ENCODE peak calls at places on chromosomes 6 and 20, in six cellular contexts. D is H1, F is H9, E is trophoblast cell, T is mesenchymal stem cell, S is IMR-90. V is an unnamed sample.
A peak's percentile ranks its signal among the peaks of the same experiment; 100 is the strongest.

GRCh38 chr6:133512410-133513016 is 271.4 kb downstream of the EYA4 start:
- DNase-seq in D (peak; percentile 68), F (peak; percentile 39), E (peak; percentile 69), T (peak; percentile 65), S (peak; percentile 67), V (peak; percentile 64)

GRCh38 chr20:38171301-38172010 is 6.4 kb upstream of the TGM2 start:
- DNase-seq in D (no peak), F (no peak), E (no peak), T (peak; percentile 94), S (peak; percentile 59), V (no peak)

GRCh38 chr20:4173142-4173541 is 157.8 kb upstream of the RNF24 start:
- DNase-seq in D (no peak), F (no peak), E (no peak), T (no peak), S (no peak), V (no peak)

GRCh38 chr6:82910818-82911217 is 154.8 kb downstream of the UBE3D start:
- DNase-seq in D (no peak), F (no peak), E (no peak), T (no peak), S (no peak), V (no peak)

GRCh38 chr6:44265003-44265842 is at the start of gene NFKBIE:
- DNase-seq in D (peak; percentile 99), F (peak; percentile 94), E (peak; percentile 97), T (peak; percentile 96), S (peak; percentile 94), V (peak; percentile 86)

GRCh38 chr20:30376767-30377658 is 880.5 kb upstream of the DEFB115 start:
- DNase-seq in D (peak; percentile 70), F (peak; percentile 40), E (peak; percentile 86), T (peak; percentile 76), S (peak; percentile 79), V (peak; percentile 31)

GRCh38 chr6:165985926-165986646 is 181.6 kb downstream of the TBXT start:
- DNase-seq in D (peak; percentile 61), F (no peak), E (no peak), T (no peak), S (no peak), V (no peak)

GRCh38 chr6:10837692-10837996 is 695 bp downstream of the MAK start:
- DNase-seq in D (no peak), F (no peak), E (no peak), T (peak; percentile 35), S (no peak), V (no peak)

GRCh38 chr6:125701354-125701668 is 48.1 kb upstream of the HEY2 start:
- DNase-seq in D (no peak), F (no peak), E (no peak), T (no peak), S (no peak), V (no peak)
- H3K14ac ChIP-seq in D (no peak overlapping the region), F (no peak overlapping the region), E (no peak overlapping the region), T (no peak overlapping the region), S (no peak overlapping the region), V (no peak overlapping the region)

GRCh38 chr6:101395345-101395744 is 1.8 kb downstream of the GRIK2 start:
- DNase-seq in D (no peak), F (no peak), E (no peak), T (no peak), S (no peak), V (no peak)
- H3K27me3 ChIP-seq in D (peaks cover 24% of the 10 kb centered on the region), F (peaks cover 10% of the 10 kb centered on the region), E (peaks cover 33% of the 10 kb centered on the region), T (peaks cover 62% of the 10 kb centered on the region), S (peaks cover 1% of the 10 kb centered on the region), V (peaks cover 37% of the 10 kb centered on the region)

GRCh38 chr6:1613631-1614447 is 4.1 kb downstream of the FOXC1 start:
- DNase-seq in D (peak; percentile 81), F (peak; percentile 78), E (peak; percentile 16), T (no peak), S (peak; percentile 47), V (no peak)
- H3K18ac ChIP-seq in D (no peak overlapping the region), F (no peak overlapping the region), E (no peak overlapping the region), T (no peak overlapping the region), S (peak overlapping the region; percentile 8), V (peak overlapping the region; percentile 90)

GRCh38 chr6:125110056-125110455 is 43.5 kb upstream of the TPD52L1 start:
- DNase-seq in D (no peak), F (no peak), E (no peak), T (no peak), S (no peak), V (no peak)
- H3K14ac ChIP-seq in D (no peak overlapping the region), F (no peak overlapping the region), E (no peak overlapping the region), T (no peak overlapping the region), S (no peak overlapping the region), V (no peak overlapping the region)

GRCh38 chr20:57275813-57276212 is 9.4 kb upstream of the BMP7 start:
- DNase-seq in D (no peak), F (no peak), E (no peak), T (no peak), S (no peak), V (no peak)
- H3K27me3 ChIP-seq in D (no peaks in the 10 kb centered on the region), F (no peaks in the 10 kb centered on the region), E (no peaks in the 10 kb centered on the region), T (peaks cover 87% of the 10 kb centered on the region), S (peaks cover 3% of the 10 kb centered on the region), V (no peaks in the 10 kb centered on the region)